ENCODE peak calls at places on chromosomes 4 and X, in eight cellular contexts. One of them, this sample, is unnamed.

GRCh38 chr4:71520850-71521249 is 182.0 kb downstream of the SLC4A4 start:
- DNase-seq in heart left ventricle: no peak
- DNase-seq in prostate gland: no peak
- DNase-seq in A549: no peak
- DNase-seq in uterus: no peak
- DNase-seq in HCT116: no peak
- DNase-seq in endothelial cell of umbilical vein: no peak
- DNase-seq in tibial nerve: no peak
- DNase-seq in this sample: no peak

GRCh38 chr4:130479020-130479419 is 1383.1 kb downstream of the C4orf33 start:
- DNase-seq in heart left ventricle: no peak
- DNase-seq in prostate gland: no peak
- DNase-seq in A549: no peak
- DNase-seq in uterus: no peak
- DNase-seq in HCT116: no peak
- DNase-seq in endothelial cell of umbilical vein: no peak
- DNase-seq in tibial nerve: no peak
- DNase-seq in this sample: no peak

GRCh38 chr4:186027405-186027804 is 41.6 kb upstream of the TLR3 start:
- DNase-seq in heart left ventricle: no peak
- DNase-seq in prostate gland: no peak
- DNase-seq in A549: no peak
- DNase-seq in uterus: no peak
- DNase-seq in HCT116: no peak
- DNase-seq in endothelial cell of umbilical vein: no peak
- DNase-seq in tibial nerve: no peak
- DNase-seq in this sample: no peak

GRCh38 chr4:4667643-4668081 is 125.8 kb upstream of the STX18 start:
- DNase-seq in heart left ventricle: no peak
- DNase-seq in prostate gland: no peak
- DNase-seq in A549: no peak
- DNase-seq in uterus: no peak
- DNase-seq in HCT116: no peak
- DNase-seq in endothelial cell of umbilical vein: no peak
- DNase-seq in tibial nerve: no peak
- DNase-seq in this sample: no peak

GRCh38 chr4:138398297-138398696 is 156.1 kb upstream of the SLC7A11 start:
- DNase-seq in heart left ventricle: no peak
- DNase-seq in prostate gland: no peak
- DNase-seq in A549: no peak
- DNase-seq in uterus: no peak
- DNase-seq in HCT116: no peak
- DNase-seq in endothelial cell of umbilical vein: peak
- DNase-seq in tibial nerve: no peak
- DNase-seq in this sample: no peak

GRCh38 chr4:76570141-76570989 is 135.3 kb downstream of the SHROOM3 start:
- DNase-seq in heart left ventricle: no peak
- DNase-seq in prostate gland: no peak
- DNase-seq in A549: peak
- DNase-seq in uterus: no peak
- DNase-seq in HCT116: no peak
- DNase-seq in endothelial cell of umbilical vein: no peak
- DNase-seq in tibial nerve: no peak
- DNase-seq in this sample: peak

GRCh38 chr4:76199664-76200211 is 13.9 kb downstream of the SCARB2 start:
- DNase-seq in heart left ventricle: no peak
- DNase-seq in prostate gland: no peak
- DNase-seq in A549: no peak
- DNase-seq in uterus: no peak
- DNase-seq in HCT116: no peak
- DNase-seq in endothelial cell of umbilical vein: peak
- DNase-seq in tibial nerve: no peak
- DNase-seq in this sample: no peak

GRCh38 chr4:83961575-83961974 is 425.7 kb downstream of the GPAT3 start:
- DNase-seq in heart left ventricle: no peak
- DNase-seq in prostate gland: no peak
- DNase-seq in A549: peak
- DNase-seq in uterus: no peak
- DNase-seq in HCT116: no peak
- DNase-seq in endothelial cell of umbilical vein: no peak
- DNase-seq in tibial nerve: no peak
- DNase-seq in this sample: no peak

GRCh38 chrX:140765043-140765784 is 55.7 kb downstream of the LINC00632 start:
- DNase-seq in heart left ventricle: no peak
- DNase-seq in prostate gland: no peak
- DNase-seq in A549: peak
- DNase-seq in uterus: no peak
- DNase-seq in HCT116: no peak
- DNase-seq in endothelial cell of umbilical vein: peak
- DNase-seq in tibial nerve: no peak
- DNase-seq in this sample: no peak

GRCh38 chr4:142350886-142351285 is 495.2 kb downstream of the INPP4B start:
- DNase-seq in heart left ventricle: no peak
- DNase-seq in prostate gland: no peak
- DNase-seq in A549: peak
- DNase-seq in uterus: no peak
- DNase-seq in HCT116: no peak
- DNase-seq in endothelial cell of umbilical vein: peak
- DNase-seq in tibial nerve: no peak
- DNase-seq in this sample: no peak

GRCh38 chr4:122577808-122578781 is 42.8 kb downstream of the IL21 start:
- DNase-seq in heart left ventricle: no peak
- DNase-seq in prostate gland: peak
- DNase-seq in A549: peak
- DNase-seq in uterus: no peak
- DNase-seq in HCT116: peak
- DNase-seq in endothelial cell of umbilical vein: peak
- DNase-seq in tibial nerve: no peak
- DNase-seq in this sample: no peak

GRCh38 chr4:163332526-163333405 is at the start of gene NPY1R:
- DNase-seq in heart left ventricle: peak
- DNase-seq in prostate gland: peak
- DNase-seq in A549: peak
- DNase-seq in uterus: peak
- DNase-seq in HCT116: peak
- DNase-seq in endothelial cell of umbilical vein: peak
- DNase-seq in tibial nerve: peak
- DNase-seq in this sample: peak

GRCh38 chr4:168794881-168795280 is 215.2 kb downstream of the CBR4 start:
- DNase-seq in heart left ventricle: no peak
- DNase-seq in prostate gland: no peak
- DNase-seq in A549: no peak
- DNase-seq in uterus: no peak
- DNase-seq in HCT116: no peak
- DNase-seq in endothelial cell of umbilical vein: no peak
- DNase-seq in tibial nerve: no peak
- DNase-seq in this sample: no peak

GRCh38 chr4:168795346-168795745 is 214.7 kb downstream of the CBR4 start:
- DNase-seq in heart left ventricle: no peak
- DNase-seq in prostate gland: no peak
- DNase-seq in A549: no peak
- DNase-seq in uterus: no peak
- DNase-seq in HCT116: no peak
- DNase-seq in endothelial cell of umbilical vein: no peak
- DNase-seq in tibial nerve: no peak
- DNase-seq in this sample: no peak

GRCh38 chr4:168797176-168797575 is 212.9 kb downstream of the CBR4 start:
- DNase-seq in heart left ventricle: no peak
- DNase-seq in prostate gland: no peak
- DNase-seq in A549: peak
- DNase-seq in uterus: no peak
- DNase-seq in HCT116: no peak
- DNase-seq in endothelial cell of umbilical vein: peak
- DNase-seq in tibial nerve: no peak
- DNase-seq in this sample: no peak

GRCh38 chr4:168797738-168798375 is 212.2 kb downstream of the CBR4 start:
- DNase-seq in heart left ventricle: no peak
- DNase-seq in prostate gland: no peak
- DNase-seq in A549: no peak
- DNase-seq in uterus: no peak
- DNase-seq in HCT116: no peak
- DNase-seq in endothelial cell of umbilical vein: peak
- DNase-seq in tibial nerve: no peak
- DNase-seq in this sample: no peak

DNA sequence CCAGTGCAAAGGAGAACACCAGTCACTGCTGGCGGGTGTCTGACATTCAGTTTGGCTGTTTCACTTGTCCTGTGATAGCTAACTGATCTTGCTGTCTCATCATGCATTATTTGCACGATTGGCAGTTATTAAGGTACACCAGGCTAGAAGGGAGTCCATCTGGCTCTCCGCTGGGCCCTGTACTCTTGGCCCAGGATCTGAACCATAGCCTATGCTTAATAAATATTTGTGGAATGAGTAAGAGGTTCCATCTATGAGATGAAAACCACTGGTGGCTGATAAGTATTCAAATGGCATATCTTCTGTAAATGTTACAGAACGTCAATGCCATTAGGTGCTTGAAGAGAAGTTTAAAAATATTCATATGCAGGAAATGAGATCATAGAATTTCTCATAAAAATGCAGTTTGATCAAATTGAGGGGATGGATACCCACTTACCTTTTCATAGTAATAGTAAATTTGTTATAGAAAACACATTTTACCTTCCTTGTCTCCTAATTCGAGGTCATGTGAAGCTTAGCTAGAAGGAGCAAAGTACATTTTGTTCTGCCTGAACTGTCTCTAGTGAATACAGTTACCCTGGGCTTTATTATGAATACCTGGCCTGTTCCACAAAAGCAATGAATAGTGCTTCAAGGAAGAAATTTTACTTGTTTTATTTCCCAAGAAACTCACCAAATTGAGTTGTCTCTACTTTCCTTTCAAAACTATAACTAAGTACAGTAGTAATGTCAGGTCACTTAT is 213.5 kb downstream of the CBR4 start:
- DNase-seq in heart left ventricle: no peak
- DNase-seq in prostate gland: no peak
- DNase-seq in A549: peak
- DNase-seq in uterus: no peak
- DNase-seq in HCT116: peak
- DNase-seq in endothelial cell of umbilical vein: peak
- DNase-seq in tibial nerve: no peak
- DNase-seq in this sample: no peak
- H3K4me3 ChIP-seq in heart left ventricle: no peak
- H3K4me3 ChIP-seq in prostate gland: no peak
- H3K4me3 ChIP-seq in A549: peak
- H3K4me3 ChIP-seq in uterus: no peak
- H3K4me3 ChIP-seq in HCT116: peak
- H3K4me3 ChIP-seq in endothelial cell of umbilical vein: no peak
- H3K4me3 ChIP-seq in tibial nerve: no peak
- H3K4me3 ChIP-seq in this sample: no peak

GRCh38 chr4:94344457-94344856 is 1.8 kb upstream of the HPGDS start:
- DNase-seq in heart left ventricle: no peak
- DNase-seq in prostate gland: no peak
- DNase-seq in A549: no peak
- DNase-seq in uterus: no peak
- DNase-seq in HCT116: no peak
- DNase-seq in endothelial cell of umbilical vein: no peak
- DNase-seq in tibial nerve: no peak
- DNase-seq in this sample: no peak

GRCh38 chr4:94341468-94341867 is 1.2 kb downstream of the HPGDS start:
- DNase-seq in heart left ventricle: no peak
- DNase-seq in prostate gland: no peak
- DNase-seq in A549: no peak
- DNase-seq in uterus: no peak
- DNase-seq in HCT116: no peak
- DNase-seq in endothelial cell of umbilical vein: no peak
- DNase-seq in tibial nerve: no peak
- DNase-seq in this sample: no peak

GRCh38 chr4:94339779-94340178 is 2.9 kb downstream of the HPGDS start:
- DNase-seq in heart left ventricle: no peak
- DNase-seq in prostate gland: no peak
- DNase-seq in A549: no peak
- DNase-seq in uterus: no peak
- DNase-seq in HCT116: no peak
- DNase-seq in endothelial cell of umbilical vein: no peak
- DNase-seq in tibial nerve: no peak
- DNase-seq in this sample: no peak

GRCh38 chr4:94345267-94345666 is 2.6 kb upstream of the HPGDS start:
- DNase-seq in heart left ventricle: no peak
- DNase-seq in prostate gland: no peak
- DNase-seq in A549: no peak
- DNase-seq in uterus: no peak
- DNase-seq in HCT116: no peak
- DNase-seq in endothelial cell of umbilical vein: no peak
- DNase-seq in tibial nerve: no peak
- DNase-seq in this sample: no peak

GRCh38 chr4:94342713-94343112 is at the start of gene HPGDS:
- DNase-seq in heart left ventricle: no peak
- DNase-seq in prostate gland: no peak
- DNase-seq in A549: no peak
- DNase-seq in uterus: no peak
- DNase-seq in HCT116: no peak
- DNase-seq in endothelial cell of umbilical vein: no peak
- DNase-seq in tibial nerve: no peak
- DNase-seq in this sample: no peak
- TF ChIP-seq POLR2A in heart left ventricle: no peak
- TF ChIP-seq POLR2A in prostate gland: no peak
- TF ChIP-seq POLR2A in A549: no peak
- TF ChIP-seq POLR2A in uterus: no peak
- TF ChIP-seq POLR2A in HCT116: no peak
- TF ChIP-seq POLR2A in endothelial cell of umbilical vein: no peak
- TF ChIP-seq POLR2A in tibial nerve: peak
- TF ChIP-seq POLR2A in this sample: no peak

GRCh38 chrX:110004210-110004609 is 1.3 kb downstream of the TMEM164 start:
- DNase-seq in heart left ventricle: peak
- DNase-seq in prostate gland: peak
- DNase-seq in A549: peak
- DNase-seq in uterus: no peak
- DNase-seq in HCT116: no peak
- DNase-seq in endothelial cell of umbilical vein: no peak
- DNase-seq in tibial nerve: no peak
- DNase-seq in this sample: peak
- H3K4me3 ChIP-seq in heart left ventricle: peak
- H3K4me3 ChIP-seq in prostate gland: no peak
- H3K4me3 ChIP-seq in A549: peak
- H3K4me3 ChIP-seq in uterus: no peak
- H3K4me3 ChIP-seq in HCT116: no peak
- H3K4me3 ChIP-seq in endothelial cell of umbilical vein: no peak
- H3K4me3 ChIP-seq in tibial nerve: no peak
- H3K4me3 ChIP-seq in this sample: no peak

DNA sequence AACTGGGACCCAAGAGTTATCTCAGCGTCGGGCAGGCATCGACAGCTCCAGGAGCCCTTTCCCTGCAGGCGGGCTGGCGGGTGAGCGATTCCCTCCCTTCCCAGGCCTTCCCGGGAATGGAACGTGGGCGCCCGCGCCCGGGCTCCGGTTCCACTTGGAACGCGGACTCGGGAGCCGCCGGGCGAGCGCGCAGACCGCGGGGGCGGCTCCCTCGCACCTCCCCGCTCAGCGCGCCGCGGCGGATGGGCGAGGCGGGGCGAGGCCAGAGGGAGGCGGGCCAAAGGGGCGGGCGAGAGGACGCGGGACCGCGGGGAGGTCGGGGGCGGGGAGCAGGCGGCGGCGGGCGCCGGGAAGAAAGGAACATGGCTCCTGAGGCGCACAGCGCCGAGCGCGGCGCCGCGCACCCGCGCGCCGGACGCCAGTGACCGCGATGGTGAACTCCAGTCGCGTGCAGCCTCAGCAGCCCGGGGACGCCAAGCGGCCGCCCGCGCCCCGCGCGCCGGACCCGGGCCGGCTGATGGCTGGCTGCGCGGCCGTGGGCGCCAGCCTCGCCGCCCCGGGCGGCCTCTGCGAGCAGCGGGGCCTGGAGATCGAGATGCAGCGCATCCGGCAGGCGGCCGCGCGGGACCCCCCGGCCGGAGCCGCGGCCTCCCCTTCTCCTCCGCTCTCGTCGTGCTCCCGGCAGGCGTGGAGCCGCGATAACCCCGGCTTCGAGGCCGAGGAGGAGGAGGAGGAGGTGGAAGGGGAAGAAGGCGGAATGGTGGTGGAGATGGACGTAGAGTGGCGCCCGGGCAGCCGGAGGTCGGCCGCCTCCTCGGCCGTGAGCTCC is at the start of gene PKD2:
- DNase-seq in heart left ventricle: peak
- DNase-seq in prostate gland: peak
- DNase-seq in A549: peak
- DNase-seq in uterus: peak
- DNase-seq in HCT116: peak
- DNase-seq in endothelial cell of umbilical vein: peak
- DNase-seq in tibial nerve: peak
- DNase-seq in this sample: peak
- TF ChIP-seq POLR2A in heart left ventricle: peak
- TF ChIP-seq POLR2A in prostate gland: peak
- TF ChIP-seq POLR2A in A549: peak
- TF ChIP-seq POLR2A in uterus: peak
- TF ChIP-seq POLR2A in HCT116: no peak
- TF ChIP-seq POLR2A in endothelial cell of umbilical vein: peak
- TF ChIP-seq POLR2A in tibial nerve: peak
- TF ChIP-seq POLR2A in this sample: peak